ENCODE peak calls at places on chromosomes 4 and X, in six cellular contexts. G is WTC11; B is small intestine; F is NCI-H69; Q is fibroblast of the aortic adventitia; K is activated CD4-positive, alpha-beta T cell treated with anti-CD3 and anti-CD28 coated beads, Interleukin-2, amount 50 U/mL, for 24 hours. P is an unnamed sample.

GRCh38 chr4:76689079-76689817 is 208.7 kb downstream of the SOWAHB start:
- DNase-seq in Q (no peak), G (peak), F (peak), B (peak), K (no peak), P (no peak)

GRCh38 chrX:97597954-97598353 is 714.2 kb downstream of the RPA4 start:
- DNase-seq in Q (no peak), G (no peak), F (no peak), K (peak), B (no peak), P (no peak)

GRCh38 chrX:13051529-13052172 is 7.2 kb upstream of the FAM9C start:
- DNase-seq in K (no peak), G (no peak), B (no peak), Q (peak), F (peak), P (peak)

GRCh38 chrX:13220916-13221315 is 98.9 kb downstream of the ATXN3L start:
- DNase-seq in K (no peak), B (peak), Q (peak), F (no peak), G (no peak), P (no peak)

GRCh38 chrX:15947648-15948317 is 93.2 kb upstream of the AP1S2 start:
- DNase-seq in K (no peak), Q (peak), G (peak), B (peak), F (peak), P (no peak)

GRCh38 chrX:38220936-38221386 is 290 bp upstream of the SRPX start:
- DNase-seq in K (no peak), F (peak), B (no peak), G (no peak), Q (peak), P (no peak)

GRCh38 chr4:85102606-85103005 is 136.1 kb upstream of the WDFY3 start:
- DNase-seq in B (no peak), Q (no peak), G (no peak), F (no peak), K (no peak), P (no peak)

GRCh38 chrX:54042609-54043010 is 1.7 kb downstream of the PHF8 start:
- DNase-seq in B (peak), F (peak), G (peak), Q (peak), K (peak), P (no peak)

GRCh38 chr4:179662522-179662921 is 2220.3 kb upstream of the AGA start:
- DNase-seq in Q (no peak), B (no peak), K (no peak), G (no peak), F (no peak), P (no peak)

GRCh38 chrX:50707376-50707775 is 106.6 kb downstream of the SHROOM4 start:
- DNase-seq in K (no peak), F (no peak), B (peak), Q (no peak), G (no peak), P (no peak)

GRCh38 chrX:95754411-95754810 is 930.2 kb upstream of the DIAPH2 start:
- DNase-seq in K (no peak), G (no peak), Q (no peak), B (no peak), F (peak), P (no peak)

GRCh38 chr4:145523117-145523516 is 41.5 kb downstream of the SMAD1 start:
- DNase-seq in Q (no peak), F (no peak), K (no peak), G (no peak), B (no peak), P (no peak)

GRCh38 chr4:137946423-137946822 is 295.7 kb downstream of the SLC7A11 start:
- DNase-seq in B (no peak), F (peak), Q (peak), K (no peak), G (no peak), P (no peak)

GRCh38 chr4:95155759-95156451 is 392.9 kb downstream of the UNC5C start:
- DNase-seq in B (peak), Q (peak), F (peak), G (no peak), K (no peak), P (no peak)

GRCh38 chr4:145186719-145187118 is 6.3 kb upstream of the OTUD4 start:
- DNase-seq in G (no peak), F (no peak), B (no peak), K (no peak), Q (no peak), P (no peak)